ENCODE peak calls at places on chromosomes 2 and 18, in eight cellular contexts. J is PC-9; L is stimulated activated CD4-positive, alpha-beta T cell treated with anti-CD3 and anti-CD28 coated beads, Interleukin-2, amount 100 ng/mL, for 48 hours; I is endodermal cell; Q is iris pigment epithelial cell; B is ELR; Y is Kasumi-1; X is HTR-8/SVneo. T is an unnamed sample.

GRCh38 chr2:3301001-3301400 is 76.6 kb downstream of the EIPR1 start:
- DNase-seq in J (no peak), L (no peak), I (no peak), Q (peak), B (no peak), Y (no peak), X (no peak), T (no peak)

GRCh38 chr2:108912629-108912902 is 76.5 kb downstream of the EDAR start:
- DNase-seq in J (no peak), L (no peak), I (peak), Q (no peak), B (no peak), Y (no peak), X (no peak), T (no peak)

GRCh38 chr18:79529296-79529695 is 133.6 kb downstream of the NFATC1 start:
- DNase-seq in J (no peak), L (no peak), I (no peak), Q (no peak), B (no peak), Y (no peak), X (no peak), T (no peak)

GRCh38 chr18:3458378-3458777 is 8.4 kb downstream of the TGIF1 start:
- DNase-seq in J (no peak), L (no peak), I (no peak), Q (peak), B (peak), Y (no peak), X (no peak), T (no peak)

GRCh38 chr2:64750001-64750816 is 96.5 kb upstream of the SERTAD2 start:
- DNase-seq in J (peak), L (no peak), I (peak), Q (peak), B (peak), Y (peak), X (peak), T (no peak)

GRCh38 chr2:160901631-160902030 is 258.6 kb upstream of the TANK start:
- DNase-seq in J (no peak), L (no peak), I (no peak), Q (no peak), B (no peak), Y (no peak), X (no peak), T (no peak)

GRCh38 chr18:26489881-26490280 is 58.5 kb downstream of the KCTD1 start:
- DNase-seq in J (no peak), L (no peak), I (no peak), Q (peak), B (no peak), Y (no peak), X (no peak), T (no peak)

GRCh38 chr18:26503382-26503781 is 45.0 kb downstream of the KCTD1 start:
- DNase-seq in J (no peak), L (no peak), I (no peak), Q (peak), B (no peak), Y (no peak), X (no peak), T (no peak)

GRCh38 chr2:43158259-43158880 is 68.0 kb downstream of the ZFP36L2 start:
- DNase-seq in J (peak), L (no peak), I (no peak), Q (peak), B (peak), Y (peak), X (peak), T (peak)

GRCh38 chr2:16425462-16426336 is 239.9 kb downstream of the CYRIA start:
- DNase-seq in J (no peak), L (no peak), I (peak), Q (no peak), B (no peak), Y (no peak), X (no peak), T (no peak)

GRCh38 chr2:219269362-219270054 is 9.7 kb upstream of the DNAJB2 start:
- DNase-seq in J (no peak), L (no peak), I (no peak), Q (no peak), B (no peak), Y (no peak), X (no peak), T (no peak)

GRCh38 chr18:3914833-3915598 is 465.0 kb downstream of the TGIF1 start:
- DNase-seq in J (no peak), L (no peak), I (no peak), Q (no peak), B (no peak), Y (no peak), X (no peak), T (no peak)

GRCh38 chr2:39008663-39009062 is 112.2 kb downstream of the SOS1 start:
- DNase-seq in J (no peak), L (no peak), I (no peak), Q (peak), B (no peak), Y (no peak), X (no peak), T (no peak)

GRCh38 chr2:237904806-237905599 is 45.6 kb downstream of the RAMP1 start:
- DNase-seq in J (no peak), L (peak), I (peak), Q (peak), B (peak), Y (peak), X (no peak), T (no peak)

GRCh38 chr2:1660656-1661650 is 83.4 kb downstream of the PXDN start:
- DNase-seq in J (no peak), L (no peak), I (peak), Q (no peak), B (no peak), Y (no peak), X (no peak), T (no peak)

GRCh38 chr2:55093381-55093780 is 43.1 kb upstream of the RTN4 start:
- DNase-seq in J (peak), L (no peak), I (no peak), Q (peak), B (peak), Y (no peak), X (peak), T (peak)

GRCh38 chr2:100852999-100853908 is 33.3 kb downstream of the NPAS2 start:
- DNase-seq in J (no peak), L (no peak), I (peak), Q (peak), B (no peak), Y (no peak), X (no peak), T (no peak)

GRCh38 chr2:10449838-10450691 is 1.9 kb upstream of the ODC1 start:
- DNase-seq in J (no peak), L (no peak), I (no peak), Q (peak), B (no peak), Y (no peak), X (no peak), T (no peak)

GRCh38 chr2:893311-893710 is 57.3 kb upstream of the SNTG2 start:
- DNase-seq in J (no peak), L (no peak), I (peak), Q (no peak), B (peak), Y (no peak), X (no peak), T (peak)

GRCh38 chr2:102463160-102463559 is 9.9 kb upstream of the SLC9A4 start:
- DNase-seq in J (no peak), L (no peak), I (no peak), Q (no peak), B (no peak), Y (no peak), X (no peak), T (no peak)

GRCh38 chr2:231911381-231911780 is 14.8 kb downstream of the NPPC start:
- DNase-seq in J (no peak), L (no peak), I (peak), Q (no peak), B (no peak), Y (no peak), X (no peak), T (no peak)

GRCh38 chr2:42569116-42569711 is 782 bp downstream of the MTA3 start:
- DNase-seq in J (no peak), L (no peak), I (peak), Q (peak), B (peak), Y (no peak), X (peak), T (no peak)

GRCh38 chr2:221680548-221680947 is 108.4 kb upstream of the EPHA4 start:
- DNase-seq in J (no peak), L (no peak), I (no peak), Q (no peak), B (no peak), Y (no peak), X (no peak), T (no peak)

GRCh38 chr2:64524604-64525322 is 635 bp downstream of the AFTPH start:
- DNase-seq in J (no peak), L (peak), I (peak), Q (peak), B (peak), Y (peak), X (no peak), T (no peak)

GRCh38 chr2:161077367-161078210 is 82.6 kb upstream of the TANK start:
- DNase-seq in J (no peak), L (peak), I (no peak), Q (peak), B (peak), Y (peak), X (no peak), T (no peak)

T was measured in HCT116.